ENCODE peak calls at places on chromosomes 6 and 20, in six cellular contexts. N is AG04450, J is tibial artery, Z is HL-60, F is body of pancreas, C is foreskin fibroblast. A is an unnamed sample.

GRCh38 chr6:158754738-158755137 is 64.4 kb downstream of the EZR start:
- DNase-seq in N (no peak), J (no peak), C (no peak), Z (no peak), F (no peak), A (no peak)

GRCh38 chr6:159012201-159012600 is 12.2 kb upstream of the RSPH3 start:
- DNase-seq in Z (no peak), N (no peak), J (no peak), F (no peak), C (no peak), A (peak; percentile 19)

GRCh38 chr20:17172826-17173420 is 53.9 kb upstream of the PCSK2 start:
- DNase-seq in F (no peak), N (no peak), J (no peak), Z (no peak), C (no peak), A (no peak)

GRCh38 chr6:62298745-62299392 is 12.8 kb upstream of the KHDRBS2 start:
- DNase-seq in F (no peak), N (no peak), Z (no peak), C (no peak), J (no peak), A (no peak)

GRCh38 chr6:159043986-159044385 is 805 bp downstream of the TAGAP start:
- DNase-seq in Z (no peak), J (no peak), F (no peak), N (no peak), C (no peak), A (no peak)

GRCh38 chr6:112443666-112444065 is 96.5 kb downstream of the RFPL4B start:
- DNase-seq in N (peak; percentile 53), J (peak; percentile 78), Z (no peak), F (peak; percentile 48), C (peak; percentile 78), A (peak; percentile 16)

GRCh38 chr6:100998111-100998510 is 117.0 kb upstream of the ASCC3 start:
- DNase-seq in C (no peak), F (no peak), J (no peak), Z (no peak), N (no peak), A (peak; percentile 10)

GRCh38 chr6:39466664-39467063 is 144.2 kb upstream of the KCNK16 start:
- DNase-seq in N (no peak), J (no peak), Z (no peak), F (peak; percentile 6), C (no peak), A (no peak)

GRCh38 chr6:159108438-159108985 is 60.7 kb upstream of the FNDC1 start:
- DNase-seq in J (no peak), Z (no peak), F (no peak), N (no peak), C (no peak), A (no peak)

GRCh38 chr6:139847322-139847797 is 472.9 kb upstream of the CITED2 start:
- DNase-seq in N (no peak), J (no peak), Z (no peak), F (no peak), C (no peak), A (no peak)

GRCh38 chr20:1664911-1665310 is 7.3 kb upstream of the SIRPG start:
- DNase-seq in J (no peak), F (no peak), Z (no peak), C (no peak), N (no peak), A (no peak)

GRCh38 chr6:6810727-6811126 is 222.2 kb downstream of the LY86 start:
- DNase-seq in F (no peak), J (no peak), N (no peak), C (no peak), Z (no peak), A (no peak)

GRCh38 chr6:15026832-15027231 is 219.0 kb upstream of the JARID2 start:
- DNase-seq in Z (no peak), C (no peak), N (peak; percentile 7), J (no peak), F (peak; percentile 47), A (no peak)

GRCh38 chr20:41862023-41862422 is 243.8 kb upstream of the CHD6 start:
- DNase-seq in Z (no peak), C (no peak), J (no peak), N (no peak), F (no peak), A (no peak)

GRCh38 chr20:1509237-1509636 is 18.0 kb upstream of the SIRPB2 start:
- DNase-seq in N (no peak), C (no peak), F (no peak), J (no peak), Z (no peak), A (peak; percentile 52)

GRCh38 chr6:72974276-72974675 is 251.0 kb downstream of the KHDC1L start:
- DNase-seq in F (peak; percentile 27), C (no peak), Z (no peak), N (no peak), J (no peak), A (no peak)

GRCh38 chr6:158474961-158475343 is 84.9 kb upstream of the TMEM181 start:
- DNase-seq in F (peak; percentile 32), J (no peak), N (peak; percentile 18), Z (no peak), C (peak; percentile 56), A (peak; percentile 62)

GRCh38 chr6:126812651-126813050 is 305.8 kb upstream of the RSPO3 start:
- DNase-seq in F (no peak), Z (no peak), N (no peak), C (peak; percentile 18), J (no peak), A (no peak)

GRCh38 chr6:16922282-16922681 is 161.0 kb upstream of the ATXN1 start:
- DNase-seq in J (no peak), C (no peak), F (no peak), Z (no peak), N (no peak), A (no peak)

GRCh38 chr6:4809999-4810918 is 34.1 kb downstream of the CDYL start:
- DNase-seq in F (no peak), N (no peak), J (no peak), C (peak; percentile 63), Z (no peak), A (peak; percentile 74)

GRCh38 chr6:38671885-38672467 is 31.0 kb downstream of the GLO1 start:
- DNase-seq in C (peak; percentile 45), F (peak; percentile 15), Z (no peak), N (peak; percentile 32), J (no peak), A (peak; percentile 55)

GRCh38 chr20:20571068-20571780 is 141.2 kb downstream of the RALGAPA2 start:
- DNase-seq in F (no peak), N (no peak), J (no peak), Z (no peak), C (no peak), A (no peak)

GRCh38 chr6:125009578-125009977 is 47.3 kb downstream of the RNF217 start:
- DNase-seq in N (no peak), J (no peak), F (no peak), Z (no peak), C (no peak), A (no peak)

GRCh38 chr20:58523072-58523681 is 8.0 kb upstream of the APCDD1L start:
- DNase-seq in F (no peak), C (no peak), J (no peak), Z (no peak), N (no peak), A (no peak)

GRCh38 chr6:168078943-168079405 is at the start of gene FRMD1:
- DNase-seq in F (no peak), J (no peak), N (no peak), Z (no peak), C (no peak), A (no peak)

GRCh38 chr6:157770946-157771345 is 52.1 kb upstream of the SNX9 start:
- DNase-seq in C (no peak), Z (no peak), J (no peak), F (no peak), N (no peak), A (peak; percentile 51)

GRCh38 chr6:44228031-44228430 is 4.6 kb downstream of the SLC29A1 start:
- DNase-seq in C (no peak), F (no peak), J (no peak), Z (no peak), N (no peak), A (no peak)

GRCh38 chr6:42073287-42073686 is 23.0 kb downstream of the TAF8 start:
- DNase-seq in Z (no peak), J (no peak), F (no peak), N (no peak), C (no peak), A (no peak)

GRCh38 chr6:128117916-128118315 is 217.1 kb upstream of the THEMIS start:
- DNase-seq in F (no peak), C (no peak), N (no peak), Z (no peak), J (no peak), A (no peak)

DNA sequence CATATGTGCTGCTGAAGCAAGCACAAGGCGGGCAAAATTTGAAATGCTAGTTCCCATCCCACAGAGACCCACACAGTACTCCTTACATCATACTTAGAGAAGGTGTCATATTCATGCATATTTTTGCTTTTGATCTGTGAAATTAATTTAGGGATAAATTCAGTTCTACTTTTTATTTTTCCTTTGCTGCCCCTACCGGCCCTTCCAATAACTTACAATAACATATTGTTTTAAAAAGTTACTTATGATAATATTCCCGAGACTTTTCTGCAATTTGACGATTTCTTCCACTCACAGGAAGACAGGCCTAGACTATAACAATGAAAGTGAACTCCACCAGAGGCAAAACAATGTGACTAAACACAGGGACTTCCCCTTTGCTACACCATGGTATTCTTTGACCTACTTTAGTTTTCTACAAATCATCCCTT is 35.0 kb downstream of the SESN1 start:
- DNase-seq in F (no peak), N (no peak), C (peak; percentile 32), Z (no peak), J (no peak), A (no peak)
- TF ChIP-seq CTCF in F (peak; percentile 28), N (no peak), C (no peak), Z (no peak), J (no peak), A (peak; percentile 68)

GRCh38 chr6:50185006-50185405 is 135.3 kb upstream of the DEFB112 start:
- DNase-seq in N (no peak), C (no peak), F (no peak), J (no peak), Z (no peak), A (no peak)
- TF ChIP-seq CTCF in N (peak; percentile 22), C (no peak), F (no peak), J (no peak), Z (no peak), A (no peak)

DNA sequence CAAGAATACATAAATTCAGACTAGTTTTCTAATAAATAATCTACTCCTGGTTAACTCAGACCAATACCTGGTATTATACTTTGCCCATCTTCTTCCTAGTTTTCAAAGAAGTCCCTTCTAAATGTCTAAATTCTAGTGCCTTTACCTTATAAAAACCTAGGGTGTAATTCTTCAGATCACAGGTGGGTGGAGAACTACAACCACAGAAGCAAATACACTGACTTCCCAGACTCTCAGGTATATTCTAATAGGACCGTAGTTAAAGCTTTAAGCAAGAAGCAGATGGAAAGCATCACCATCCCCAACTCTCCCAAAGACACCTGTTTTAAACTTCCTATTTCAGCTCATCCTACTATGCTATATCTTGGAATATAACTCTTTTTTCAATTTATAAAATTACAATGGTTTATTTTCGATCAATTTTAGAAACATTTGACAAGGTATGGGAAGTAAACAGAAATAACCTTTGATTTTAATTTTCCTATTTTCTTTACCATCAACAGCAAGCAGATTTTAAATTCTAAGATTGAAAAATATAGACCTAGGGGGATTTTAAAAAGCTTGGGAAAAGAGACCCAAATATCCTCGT is 15.8 kb downstream of the MAN1A1 start:
- DNase-seq in C (no peak), F (no peak), Z (no peak), J (no peak), N (no peak), A (no peak)
- TF ChIP-seq CTCF in C (peak; percentile 6), F (peak; percentile 60), Z (no peak), J (peak; percentile 29), N (peak; percentile 35), A (peak; percentile 53)

GRCh38 chr20:19289451-19289850 is 77.0 kb downstream of the SLC24A3 start:
- DNase-seq in Z (no peak), N (no peak), J (no peak), C (no peak), F (no peak), A (no peak)
- TF ChIP-seq CTCF in Z (no peak), N (no peak), J (no peak), C (no peak), F (no peak), A (no peak)